ENCODE peak calls at places on chromosomes 6 and 20, in five cellular contexts. F is HepG2, J is K562, I is GM12878, N is A549. O is an unnamed sample.

GRCh38 chr6:142075516-142076101 is 57.1 kb upstream of the GJE1 start:
- DNase-seq in F (no peak), J (no peak), I (no peak), N (no peak), O (no peak)

GRCh38 chr6:129031051-129031599 is 148.2 kb downstream of the LAMA2 start:
- DNase-seq in F (no peak), J (no peak), I (no peak), N (no peak), O (no peak)

GRCh38 chr6:126361832-126362231 is 21.9 kb downstream of the CENPW start:
- DNase-seq in F (no peak), J (no peak), I (no peak), N (no peak), O (no peak)

GRCh38 chr20:49646126-49646525 is 67.6 kb downstream of the B4GALT5 start:
- DNase-seq in F (no peak), J (no peak), I (no peak), N (no peak), O (no peak)

GRCh38 chr6:20575691-20576451 is 41.6 kb downstream of the CDKAL1 start:
- DNase-seq in F (no peak), J (no peak), I (no peak), N (no peak), O (no peak)

GRCh38 chr6:146878564-146879343 is 280.0 kb downstream of the ADGB start:
- DNase-seq in F (no peak), J (no peak), I (no peak), N (no peak), O (no peak)

GRCh38 chr6:36769676-36770499 is 69.4 kb downstream of the CPNE5 start:
- DNase-seq in F (no peak), J (no peak), I (no peak), N (no peak), O (no peak)

GRCh38 chr6:52416629-52417151 is 3.5 kb upstream of the EFHC1 start:
- DNase-seq in F (peak; percentile 84), J (peak; percentile 62), I (peak; percentile 61), N (peak; percentile 40), O (no peak)

GRCh38 chr6:134373282-134373922 is 55.5 kb upstream of the SGK1 start:
- DNase-seq in F (no peak), J (peak; percentile 59), I (peak; percentile 85), N (peak; percentile 15), O (no peak)

GRCh38 chr6:53484409-53485280 is 60.3 kb downstream of the GCLC start:
- DNase-seq in F (peak; percentile 67), J (peak; percentile 36), I (no peak), N (no peak), O (no peak)

GRCh38 chr6:43847741-43848630 is 78.0 kb downstream of the VEGFA start:
- DNase-seq in F (no peak), J (no peak), I (no peak), N (no peak), O (no peak)

GRCh38 chr6:1620504-1621327 is 11.0 kb downstream of the FOXC1 start:
- DNase-seq in F (no peak), J (no peak), I (no peak), N (no peak), O (no peak)

GRCh38 chr6:73476722-73477121 is 15.2 kb downstream of the MTO1 start:
- DNase-seq in F (no peak), J (no peak), I (no peak), N (no peak), O (no peak)
- TF ChIP-seq KDM1A in F (no peak), J (no peak), I (no peak), N (no peak), O (no peak)

GRCh38 chr6:143372199-143372882 is 78.2 kb downstream of the ADAT2 start:
- DNase-seq in F (no peak), J (no peak), I (no peak), N (no peak), O (no peak)

GRCh38 chr6:143374014-143374413 is 76.5 kb downstream of the ADAT2 start:
- DNase-seq in F (no peak), J (no peak), I (no peak), N (no peak), O (no peak)

GRCh38 chr6:143370972-143371371 is 79.5 kb downstream of the ADAT2 start:
- DNase-seq in F (no peak), J (no peak), I (no peak), N (no peak), O (no peak)

GRCh38 chr6:143376861-143377260 is 73.6 kb downstream of the ADAT2 start:
- DNase-seq in F (no peak), J (no peak), I (no peak), N (no peak), O (no peak)

DNA sequence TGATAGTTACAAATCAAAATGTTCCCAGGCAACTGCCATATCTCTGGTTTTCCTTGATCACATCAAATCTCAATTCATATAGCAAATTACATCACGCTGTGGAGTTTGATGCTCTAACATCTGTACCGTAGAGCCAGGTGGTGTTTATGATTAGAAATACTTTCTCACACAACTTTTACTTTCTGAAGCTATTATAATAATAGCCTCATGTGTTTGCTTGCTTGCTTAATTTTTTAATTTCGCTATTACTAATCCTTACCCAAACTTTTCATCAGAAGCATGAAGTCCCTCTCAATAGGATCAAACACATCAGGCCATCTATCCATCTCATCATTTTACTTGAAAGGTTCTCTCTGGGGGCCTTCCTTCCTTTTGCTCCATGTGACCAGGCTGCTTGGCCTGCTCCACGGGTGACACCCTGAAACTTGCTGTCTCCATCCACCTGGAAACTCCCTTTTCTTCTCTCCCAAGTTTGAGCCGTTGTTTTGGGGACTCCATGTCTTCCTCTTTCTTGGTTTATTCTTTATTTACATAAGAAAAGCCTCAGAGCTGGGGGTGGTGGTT is 75.4 kb downstream of the ADAT2 start:
- DNase-seq in F (no peak), J (no peak), I (no peak), N (no peak), O (no peak)
- H3K4me2 ChIP-seq in F (no peak overlapping the region), J (no peak overlapping the region), I (peak overlapping the region; percentile 28), N (no peak overlapping the region), O (no peak overlapping the region)

GRCh38 chr6:4358414-4359107 is 223.2 kb upstream of the ECI2 start:
- DNase-seq in F (peak; percentile 88), J (peak; percentile 68), I (no peak), N (peak; percentile 90), O (peak; percentile 53)
- TF ChIP-seq POLR2A in F (no peak), J (no peak), I (no peak), N (no peak), O (no peak)

GRCh38 chr6:11793277-11793676 is 14.7 kb upstream of the ADTRP start:
- DNase-seq in F (no peak), J (no peak), I (no peak), N (no peak), O (no peak)
- TF ChIP-seq KDM1A in F (no peak), J (no peak), I (no peak), N (no peak), O (no peak)

GRCh38 chr20:13028673-13029072 is 19.9 kb downstream of the SPTLC3 start:
- DNase-seq in F (no peak), J (no peak), I (no peak), N (no peak), O (no peak)
- H3K4me2 ChIP-seq in F (no peak overlapping the region), J (no peak overlapping the region), I (no peak overlapping the region), N (no peak overlapping the region), O (no peak overlapping the region)

GRCh38 chr6:130140084-130140483 is 82.7 kb downstream of the SAMD3 start:
- DNase-seq in F (no peak), J (no peak), I (no peak), N (no peak), O (no peak)
- TF ChIP-seq POLR2A in F (no peak), J (no peak), I (no peak), N (no peak), O (no peak)

GRCh38 chr20:23039885-23040508 is 4.9 kb downstream of the SSTR4 start:
- DNase-seq in F (no peak), J (no peak), I (no peak), N (no peak), O (no peak)

GRCh38 chr20:23039136-23039875 is 4.2 kb downstream of the SSTR4 start:
- DNase-seq in F (no peak), J (no peak), I (no peak), N (no peak), O (no peak)

GRCh38 chr20:23043376-23043775 is 6.1 kb downstream of the THBD start:
- DNase-seq in F (no peak), J (peak; percentile 12), I (no peak), N (no peak), O (no peak)

GRCh38 chr20:23046431-23046830 is 3.0 kb downstream of the THBD start:
- DNase-seq in F (no peak), J (no peak), I (no peak), N (no peak), O (no peak)

GRCh38 chr20:23042270-23042669 is 7.2 kb downstream of the SSTR4 start:
- DNase-seq in F (no peak), J (no peak), I (no peak), N (no peak), O (no peak)
- TF ChIP-seq KDM1A in F (no peak), J (no peak), I (no peak), N (no peak), O (no peak)

GRCh38 chr6:13908955-13909381 is 15.8 kb upstream of the RNF182 start:
- DNase-seq in F (peak; percentile 55), J (peak; percentile 85), I (peak; percentile 27), N (peak; percentile 64), O (no peak)
- H3K4me2 ChIP-seq in F (no peak overlapping the region), J (no peak overlapping the region), I (no peak overlapping the region), N (no peak overlapping the region), O (no peak overlapping the region)

GRCh38 chr6:32895006-32895345 is 41.0 kb downstream of the PSMB9 start:
- DNase-seq in F (no peak), J (no peak), I (no peak), N (no peak), O (no peak)
- TF ChIP-seq POLR2A in F (no peak), J (no peak), I (no peak), N (no peak), O (no peak)